ENCODE peak calls at places on chromosomes 2 and 18, in seven cellular contexts. R is ovary, A is GM23338, E is stomach, J is progenitor cell of endocrine pancreas, S is GM13977, N is neural crest cell. C is an unnamed sample.

GRCh38 chr2:235043762-235044500 is 92.1 kb downstream of the SH3BP4 start:
- DNase-seq in R (no peak), A (no peak), E (no peak), J (no peak), S (no peak), N (no peak), C (no peak)

GRCh38 chr2:207161724-207162123 is 4.0 kb downstream of the KLF7 start:
- DNase-seq in R (no peak), A (no peak), E (no peak), J (no peak), S (no peak), N (no peak), C (no peak)

GRCh38 chr2:222302178-222303018 is 3.6 kb upstream of the PAX3 start:
- DNase-seq in R (no peak), A (peak; percentile 58), E (no peak), J (no peak), S (no peak), N (no peak), C (no peak)

GRCh38 chr2:237923507-237924163 is 43.2 kb upstream of the UBE2F start:
- DNase-seq in R (peak; percentile 80), A (peak; percentile 82), E (peak; percentile 67), J (peak; percentile 74), S (peak; percentile 95), N (peak; percentile 85), C (peak; percentile 90)

GRCh38 chr2:56287974-56288373 is 104.2 kb downstream of the CCDC85A start:
- DNase-seq in R (no peak), A (no peak), E (no peak), J (no peak), S (no peak), N (no peak), C (no peak)

GRCh38 chr18:77102246-77103040 is 30.1 kb downstream of the MBP start:
- DNase-seq in R (no peak), A (no peak), E (no peak), J (no peak), S (peak; percentile 87), N (no peak), C (no peak)

GRCh38 chr2:38107738-38108410 is 31.9 kb upstream of the CYP1B1 start:
- DNase-seq in R (no peak), A (peak; percentile 83), E (no peak), J (no peak), S (no peak), N (no peak), C (no peak)

GRCh38 chr2:32963941-32964340 is 17.2 kb downstream of the LTBP1 start:
- DNase-seq in R (no peak), A (no peak), E (no peak), J (no peak), S (no peak), N (no peak), C (no peak)

GRCh38 chr2:71893646-71894045 is 254.0 kb downstream of the CYP26B1 start:
- DNase-seq in R (no peak), A (no peak), E (no peak), J (no peak), S (no peak), N (no peak), C (no peak)

GRCh38 chr2:171541202-171541884 is 19.1 kb downstream of the CYBRD1 start:
- DNase-seq in R (no peak), A (peak; percentile 73), E (no peak), J (no peak), S (no peak), N (no peak), C (no peak)

GRCh38 chr2:207042841-207043240 is 103.5 kb downstream of the CPO start:
- DNase-seq in R (no peak), A (no peak), E (no peak), J (no peak), S (no peak), N (no peak), C (no peak)

GRCh38 chr2:12861344-12861942 is 144.7 kb downstream of the TRIB2 start:
- DNase-seq in R (no peak), A (no peak), E (no peak), J (no peak), S (no peak), N (no peak), C (no peak)

GRCh38 chr2:119174216-119174992 is 15.9 kb upstream of the C1QL2 start:
- DNase-seq in R (no peak), A (peak; percentile 86), E (peak; percentile 40), J (peak; percentile 53), S (peak; percentile 71), N (peak; percentile 71), C (peak; percentile 78)

GRCh38 chr2:241373449-241373848 is 17.4 kb downstream of the FARP2 start:
- DNase-seq in R (no peak), A (no peak), E (no peak), J (no peak), S (no peak), N (no peak), C (peak; percentile 75)

DNA sequence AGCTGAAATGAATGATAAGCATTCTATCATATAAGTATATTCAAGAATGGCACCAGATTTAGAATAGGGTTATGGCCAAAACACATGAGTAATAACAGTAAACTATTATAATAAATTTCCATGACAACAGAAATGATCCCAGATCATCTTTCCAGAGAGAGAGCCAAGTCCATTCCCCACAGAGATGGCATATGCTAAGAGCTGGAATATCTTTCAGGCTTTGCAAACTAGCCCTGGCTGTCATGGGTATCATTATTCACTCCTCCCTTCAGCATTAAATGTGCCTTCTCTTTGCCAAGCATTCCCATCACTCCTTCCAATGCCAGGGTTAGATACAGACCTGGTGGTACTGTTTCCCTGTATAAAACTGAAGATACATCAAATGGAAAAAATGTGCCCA is 10.9 kb downstream of the FEZ2 start:
- DNase-seq in R (no peak), A (no peak), E (no peak), J (no peak), S (no peak), N (no peak), C (no peak)
- TF ChIP-seq CTCF in R (no peak), A (no peak), E (no peak), J (no peak), S (no peak), N (no peak), C (no peak)

GRCh38 chr2:36507408-36507812 is 90.6 kb downstream of the FEZ2 start:
- DNase-seq in R (peak; percentile 25), A (peak; percentile 94), E (peak; percentile 48), J (peak; percentile 19), S (peak; percentile 58), N (peak; percentile 30), C (peak; percentile 59)
- TF ChIP-seq CTCF in R (peak; percentile 38), A (peak; percentile 99), E (peak; percentile 62), J (peak; percentile 68), S (peak; percentile 82), N (peak; percentile 72), C (no peak)

GRCh38 chr2:36530983-36531354 is 67.0 kb downstream of the FEZ2 start:
- DNase-seq in R (no peak), A (peak; percentile 44), E (no peak), J (no peak), S (peak; percentile 11), N (no peak), C (no peak)
- TF ChIP-seq CTCF in R (no peak), A (no peak), E (no peak), J (peak; percentile 19), S (no peak), N (no peak), C (peak; percentile 13)

DNA sequence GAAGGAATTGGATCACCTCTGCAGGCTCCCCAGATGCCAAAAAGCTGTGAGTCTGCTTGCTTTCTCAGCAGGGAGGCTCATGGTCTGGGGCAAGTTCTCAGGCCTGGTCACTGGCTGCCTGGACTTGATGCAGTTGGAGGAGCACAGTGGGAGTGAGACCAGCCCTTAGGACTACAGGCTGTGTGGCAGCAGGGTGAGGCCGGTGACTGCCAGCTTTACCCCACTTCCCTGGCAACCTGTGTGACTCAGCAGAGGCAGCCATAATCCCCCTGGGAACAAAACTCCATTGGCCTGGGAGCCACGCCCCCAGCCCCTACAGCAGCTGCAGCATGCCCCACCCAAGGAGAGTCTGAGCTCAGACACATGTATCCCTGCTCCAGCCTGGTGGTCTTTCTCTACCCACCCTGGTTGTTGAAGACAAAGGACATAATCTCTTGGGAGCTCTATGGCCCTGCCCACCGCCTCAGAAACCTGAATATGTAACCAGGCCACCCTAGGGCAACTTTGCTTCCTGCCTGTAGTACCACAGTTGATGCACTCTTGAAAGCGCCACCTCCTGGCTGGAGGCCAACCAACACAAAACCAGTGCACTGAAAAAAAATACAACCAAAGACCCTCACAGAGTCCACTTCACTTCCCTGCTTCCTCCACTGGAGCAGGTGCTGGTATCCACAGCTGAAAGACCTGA is 106.8 kb upstream of the SPATS2L start:
- DNase-seq in R (no peak), A (peak; percentile 55), E (no peak), J (no peak), S (no peak), N (no peak), C (peak; percentile 38)
- TF ChIP-seq CTCF in R (no peak), A (peak; percentile 68), E (no peak), J (no peak), S (no peak), N (peak; percentile 18), C (no peak)